ENCODE peak calls at places on chromosomes 6 and 20, in six cellular contexts. N, Z, B, V, F and E are unnamed samples.
A peak's percentile ranks its signal among the peaks of the same experiment; 100 is the strongest.

GRCh38 chr6:119079288-119079809 is 885 bp upstream of the FAM184A start:
- DNase-seq in N (no peak), Z (no peak), B (no peak), V (no peak), F (no peak), E (no peak)

GRCh38 chr6:143490775-143491174 is 20.7 kb downstream of the FUCA2 start:
- DNase-seq in N (no peak), Z (no peak), B (no peak), V (no peak), F (no peak), E (no peak)

GRCh38 chr6:36997811-36998722 is 7.4 kb upstream of the FGD2 start:
- DNase-seq in N (no peak), Z (no peak), B (no peak), V (peak; percentile 55), F (peak; percentile 38), E (no peak)

GRCh38 chr6:125511809-125512341 is 210.1 kb upstream of the HDDC2 start:
- DNase-seq in N (no peak), Z (no peak), B (no peak), V (no peak), F (no peak), E (no peak)

GRCh38 chr20:44026932-44027685 is 112.5 kb downstream of the TOX2 start:
- DNase-seq in N (no peak), Z (no peak), B (no peak), V (no peak), F (no peak), E (no peak)

GRCh38 chr6:38178584-38178886 is 359.0 kb downstream of the ZFAND3 start:
- DNase-seq in N (no peak), Z (no peak), B (no peak), V (no peak), F (no peak), E (no peak)

GRCh38 chr6:162053084-162053483 is 674.5 kb downstream of the PRKN start:
- DNase-seq in N (no peak), Z (no peak), B (no peak), V (no peak), F (no peak), E (no peak)

GRCh38 chr20:14374191-14374590 is 36.8 kb upstream of the FLRT3 start:
- DNase-seq in N (no peak), Z (no peak), B (peak; percentile 72), V (no peak), F (no peak), E (no peak)

GRCh38 chr6:75424610-75425548 is 68.7 kb downstream of the FILIP1 start:
- DNase-seq in N (no peak), Z (no peak), B (no peak), V (no peak), F (no peak), E (no peak)

GRCh38 chr6:39576556-39577303 is 148.5 kb downstream of the KIF6 start:
- DNase-seq in N (no peak), Z (no peak), B (no peak), V (no peak), F (no peak), E (no peak)

GRCh38 chr20:52340036-52340634 is 148.6 kb upstream of the ZFP64 start:
- DNase-seq in N (no peak), Z (no peak), B (peak; percentile 23), V (no peak), F (no peak), E (no peak)

GRCh38 chr6:105817370-105817769 is 268.8 kb upstream of the PRDM1 start:
- DNase-seq in N (no peak), Z (no peak), B (no peak), V (no peak), F (no peak), E (no peak)

GRCh38 chr6:169424149-169424804 is 170.6 kb upstream of the THBS2 start:
- DNase-seq in N (no peak), Z (no peak), B (no peak), V (no peak), F (no peak), E (no peak)

GRCh38 chr6:89311853-89312531 is 3.1 kb downstream of the GABRR2 start:
- DNase-seq in N (no peak), Z (peak; percentile 58), B (peak; percentile 90), V (peak; percentile 68), F (peak; percentile 48), E (peak; percentile 73)

GRCh38 chr6:150764638-150765456 is 100.7 kb upstream of the MTHFD1L start:
- DNase-seq in N (no peak), Z (no peak), B (no peak), V (no peak), F (no peak), E (no peak)

GRCh38 chr6:3915076-3915791 is 66.1 kb downstream of the FAM50B start:
- DNase-seq in N (no peak), Z (no peak), B (no peak), V (no peak), F (no peak), E (no peak)

GRCh38 chr6:25295651-25296050 is 16.5 kb downstream of the CARMIL1 start:
- DNase-seq in N (no peak), Z (no peak), B (no peak), V (no peak), F (no peak), E (no peak)

GRCh38 chr6:7188492-7188891 is 80.7 kb downstream of the RREB1 start:
- DNase-seq in N (no peak), Z (no peak), B (no peak), V (no peak), F (no peak), E (no peak)

GRCh38 chr20:10171864-10172751 is 46.5 kb upstream of the SNAP25 start:
- DNase-seq in N (no peak), Z (no peak), B (peak; percentile 66), V (peak; percentile 55), F (peak; percentile 30), E (no peak)
- H3K27me3 ChIP-seq in N (peaks cover 8% of the 10 kb centered on the region), Z (no peaks in the 10 kb centered on the region), B (no peaks in the 10 kb centered on the region), V (no peaks in the 10 kb centered on the region), F (no peaks in the 10 kb centered on the region), E (no peaks in the 10 kb centered on the region)

DNA sequence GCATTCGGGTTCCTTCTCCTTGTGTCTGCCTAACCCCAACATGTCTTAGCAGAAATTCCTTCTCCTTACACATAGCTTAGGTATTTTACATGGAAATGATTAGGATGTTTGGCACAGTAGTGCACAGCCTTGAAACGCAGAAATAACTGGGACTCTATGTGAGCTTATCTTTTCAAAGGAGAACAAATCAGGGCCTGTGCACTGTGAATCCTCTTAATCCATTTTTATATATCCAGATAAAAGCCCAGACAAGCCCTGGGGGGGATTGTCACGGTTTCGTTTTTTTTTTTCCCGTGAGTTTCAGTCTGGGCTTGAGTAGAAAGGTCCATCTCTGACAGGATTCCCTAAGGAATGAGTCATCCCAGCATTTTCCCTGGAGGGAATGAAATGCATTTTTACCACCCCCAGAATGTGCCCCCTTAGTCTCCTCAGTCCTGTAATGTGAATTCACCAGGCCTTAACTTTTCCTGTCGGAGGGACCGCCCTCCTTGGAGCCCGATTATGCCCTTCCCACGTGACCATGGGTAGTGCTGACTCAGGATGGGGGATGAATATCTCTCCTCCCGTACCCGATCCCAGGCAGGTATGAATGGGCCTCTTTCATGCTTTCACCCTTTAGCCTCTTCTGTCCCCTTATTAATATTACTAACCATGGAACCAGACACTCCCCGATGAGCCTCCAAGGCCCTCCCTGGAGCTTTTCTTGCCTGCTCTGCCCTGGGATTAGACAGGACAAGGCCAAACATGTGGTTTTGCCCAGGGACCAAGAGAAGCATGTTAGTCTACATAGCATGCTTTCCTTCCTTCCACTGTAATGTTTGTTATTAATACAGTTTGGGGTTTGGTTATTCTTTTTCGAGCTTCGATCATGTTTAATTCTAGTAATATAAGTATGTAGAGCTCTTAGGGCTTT is 23.9 kb upstream of the NAA20 start:
- DNase-seq in N (no peak), Z (no peak), B (peak; percentile 96), V (no peak), F (peak; percentile 47), E (no peak)
- H3K4me1 ChIP-seq in N (no peaks in the 10 kb centered on the region), Z (peaks cover 30% of the 10 kb centered on the region), B (peaks cover 2% of the 10 kb centered on the region), V (peaks cover 18% of the 10 kb centered on the region), F (peaks cover 7% of the 10 kb centered on the region), E (no peaks in the 10 kb centered on the region)

DNA sequence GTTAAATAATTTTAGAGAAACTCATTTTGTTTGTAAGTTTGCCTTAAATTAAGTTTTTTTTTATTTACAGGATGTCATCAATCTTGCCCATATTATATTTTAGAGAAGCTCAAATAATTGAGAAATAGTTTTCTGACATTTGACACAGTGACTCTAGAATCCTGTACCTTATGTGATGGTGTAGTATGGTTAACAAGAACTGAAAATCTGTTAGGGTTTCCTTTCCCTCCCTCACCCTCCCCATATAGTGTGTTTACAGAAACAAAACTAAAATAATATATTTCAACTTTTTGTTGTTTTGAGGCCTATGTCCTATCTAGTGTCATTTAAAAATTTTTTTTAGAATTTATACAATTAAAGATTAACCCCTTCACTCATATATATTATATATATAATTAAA is 91.8 kb downstream of the SESN1 start:
- DNase-seq in N (no peak), Z (no peak), B (no peak), V (no peak), F (no peak), E (no peak)
- H3K27ac ChIP-seq in N (no peak overlapping the region), Z (peak overlapping the region; percentile 49), B (no peak overlapping the region), V (no peak overlapping the region), F (no peak overlapping the region), E (no peak overlapping the region)

GRCh38 chr6:167143041-167143440 is 14.7 kb downstream of the GPR31 start:
- DNase-seq in N (no peak), Z (no peak), B (no peak), V (no peak), F (no peak), E (no peak)

GRCh38 chr6:167148997-167149396 is 8.8 kb downstream of the GPR31 start:
- DNase-seq in N (no peak), Z (no peak), B (no peak), V (no peak), F (no peak), E (no peak)

GRCh38 chr6:167145468-167145867 is 12.3 kb downstream of the GPR31 start:
- DNase-seq in N (no peak), Z (no peak), B (no peak), V (no peak), F (no peak), E (no peak)

GRCh38 chr6:167146173-167146572 is 11.6 kb downstream of the GPR31 start:
- DNase-seq in N (no peak), Z (no peak), B (no peak), V (no peak), F (no peak), E (no peak)

DNA sequence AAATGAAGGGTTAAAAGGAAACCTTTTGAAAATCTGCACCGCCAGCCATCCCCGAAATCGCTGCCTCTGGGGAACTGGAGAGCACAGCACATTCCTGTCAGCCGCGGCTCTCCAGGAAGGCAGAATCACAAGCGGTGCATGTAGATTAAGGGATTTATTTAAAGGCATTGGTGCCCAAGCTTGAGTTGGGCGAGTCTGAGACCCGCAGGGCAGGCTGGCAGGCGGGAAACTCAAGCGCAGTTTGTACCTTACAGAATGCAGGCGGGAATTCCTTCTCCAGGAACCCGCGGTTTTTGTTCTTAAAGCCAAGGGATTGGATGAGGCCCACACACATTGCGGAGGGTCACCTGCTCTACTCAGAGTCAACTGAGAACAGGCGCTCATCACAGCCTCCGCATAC is 10.8 kb downstream of the GPR31 start:
- DNase-seq in N (no peak), Z (no peak), B (peak; percentile 69), V (no peak), F (no peak), E (peak; percentile 50)
- H3K27me3 ChIP-seq in N (no peaks in the 10 kb centered on the region), Z (no peaks in the 10 kb centered on the region), B (no peaks in the 10 kb centered on the region), V (no peaks in the 10 kb centered on the region), F (no peaks in the 10 kb centered on the region), E (no peaks in the 10 kb centered on the region)